ENCODE peak calls at places on chromosomes 6 and 20, in nine cellular contexts. S is B cell; G is A549; O is activated CD4-positive, alpha-beta T cell treated with anti-CD3 and anti-CD28 coated beads, Interleukin-2, amount 50 U/mL, for 1 hour; C is SW 1271; Z is activated T-cell treated with anti-CD3 and anti-CD28 coated beads for 48 hours; U is Kasumi-1; Q is AG10803; H is NCI-H1436. X is an unnamed sample.

GRCh38 chr6:2118136-2118535 is 127.3 kb downstream of the GMDS start:
- DNase-seq in S (no peak), G (no peak), O (no peak), C (no peak), Z (no peak), U (no peak), Q (no peak), H (no peak), X (no peak)

GRCh38 chr6:42163941-42164340 is 9.2 kb upstream of the GUCA1A start:
- DNase-seq in S (no peak), G (no peak), O (no peak), C (no peak), Z (no peak), U (peak), Q (peak), H (no peak), X (no peak)

GRCh38 chr6:35090734-35091133 is 50.4 kb downstream of the TCP11 start:
- DNase-seq in S (no peak), G (no peak), O (no peak), C (no peak), Z (no peak), U (no peak), Q (no peak), H (no peak), X (no peak)

GRCh38 chr20:57231951-57232428 is 34.5 kb downstream of the BMP7 start:
- DNase-seq in S (no peak), G (no peak), O (no peak), C (no peak), Z (no peak), U (no peak), Q (no peak), H (no peak), X (no peak)

GRCh38 chr6:31270788-31271640 is 878 bp downstream of the HLA-C start:
- DNase-seq in S (peak), G (no peak), O (peak), C (peak), Z (peak), U (no peak), Q (peak), H (no peak), X (peak)

GRCh38 chr6:117483645-117484016 is 1.2 kb downstream of the DCBLD1 start:
- DNase-seq in S (peak), G (no peak), O (no peak), C (no peak), Z (no peak), U (peak), Q (no peak), H (no peak), X (peak)

GRCh38 chr20:37363221-37364012 is 17.5 kb downstream of the SRC start:
- DNase-seq in S (no peak), G (no peak), O (no peak), C (no peak), Z (no peak), U (no peak), Q (no peak), H (no peak), X (no peak)

GRCh38 chr20:44023515-44024371 is 109.1 kb downstream of the TOX2 start:
- DNase-seq in S (no peak), G (no peak), O (no peak), C (no peak), Z (no peak), U (no peak), Q (no peak), H (no peak), X (no peak)

GRCh38 chr6:160260283-160261119 is 1.9 kb upstream of the SLC22A2 start:
- DNase-seq in S (no peak), G (no peak), O (no peak), C (no peak), Z (no peak), U (no peak), Q (no peak), H (no peak), X (no peak)

GRCh38 chr6:43702522-43703440 is 15.2 kb upstream of the MRPS18A start:
- DNase-seq in S (peak), G (peak), O (no peak), C (no peak), Z (no peak), U (no peak), Q (peak), H (peak), X (no peak)

GRCh38 chr6:12418946-12419345 is 128.8 kb downstream of the EDN1 start:
- DNase-seq in S (no peak), G (no peak), O (no peak), C (no peak), Z (no peak), U (no peak), Q (no peak), H (no peak), X (no peak)

GRCh38 chr6:43644940-43645612 is at the start of gene RSPH9:
- DNase-seq in S (peak), G (no peak), O (peak), C (no peak), Z (peak), U (no peak), Q (peak), H (no peak), X (peak)

GRCh38 chr20:61835301-61835700 is 230.4 kb downstream of the TAF4 start:
- DNase-seq in S (no peak), G (no peak), O (no peak), C (no peak), Z (no peak), U (no peak), Q (peak), H (no peak), X (no peak)

GRCh38 chr20:3729811-3730550 is 2.5 kb upstream of the HSPA12B start:
- DNase-seq in S (no peak), G (no peak), O (no peak), C (no peak), Z (no peak), U (no peak), Q (no peak), H (no peak), X (no peak)

GRCh38 chr6:167703347-167703746 is 123.4 kb upstream of the AFDN start:
- DNase-seq in S (no peak), G (no peak), O (no peak), C (no peak), Z (no peak), U (no peak), Q (no peak), H (no peak), X (no peak)

GRCh38 chr6:69865126-69865525 is 1.2 kb upstream of the COL19A1 start:
- DNase-seq in S (no peak), G (no peak), O (no peak), C (no peak), Z (no peak), U (no peak), Q (peak), H (no peak), X (no peak)

GRCh38 chr6:48736486-48737206 is 625.6 kb upstream of the PTCHD4 start:
- DNase-seq in S (no peak), G (no peak), O (no peak), C (no peak), Z (no peak), U (no peak), Q (peak), H (no peak), X (no peak)

GRCh38 chr20:59342017-59342957 is 41.9 kb downstream of the EDN3 start:
- DNase-seq in S (no peak), G (no peak), O (no peak), C (no peak), Z (no peak), U (no peak), Q (no peak), H (no peak), X (no peak)

X was measured in naive thymus-derived CD4-positive, alpha-beta T cell.